ENCODE peak calls at places on chromosomes 4 and X, in eight cellular contexts. W is stimulated activated naive B cell treated with anti-CD40 and anti-IgM and Interleukin-4, amounts not matched to agents 10 μg/mL and 1 μg/mL and 100 μg/mL, for 72 hours; P is right cardiac atrium; H is psoas muscle; O is stomach; M is A549; V is Caco-2; X is tibial nerve. T is an unnamed sample.

GRCh38 chr4:107800686-107801085 is 24.0 kb upstream of the SGMS2 start:
- DNase-seq in W (no peak), P (no peak), H (no peak), O (no peak), M (no peak), V (no peak), X (peak; percentile 49), T (no peak)

GRCh38 chrX:39162322-39162721 is 361.1 kb downstream of the MID1IP1 start:
- DNase-seq in W (no peak), P (peak; percentile 29), H (peak; percentile 33), O (no peak), M (no peak), V (no peak), X (no peak), T (peak; percentile 79)

GRCh38 chrX:20974326-20974725 is 399.9 kb upstream of the CNKSR2 start:
- DNase-seq in W (no peak), P (no peak), H (no peak), O (no peak), M (no peak), V (no peak), X (no peak), T (no peak)

GRCh38 chr4:184849184-184849583 is 23.4 kb upstream of the ACSL1 start:
- DNase-seq in W (peak; percentile 14), P (no peak), H (no peak), O (no peak), M (no peak), V (no peak), X (no peak), T (no peak)

GRCh38 chr4:189124149-189124758 is 816.4 kb upstream of the FRG1 start:
- DNase-seq in W (no peak), P (no peak), H (no peak), O (peak; percentile 37), M (peak; percentile 58), V (no peak), X (peak; percentile 15), T (no peak)

GRCh38 chr4:38266616-38267015 is 306.4 kb downstream of the PTTG2 start:
- DNase-seq in W (no peak), P (no peak), H (no peak), O (no peak), M (no peak), V (no peak), X (no peak), T (no peak)

GRCh38 chr4:79913581-79913980 is 159.4 kb downstream of the ANTXR2 start:
- DNase-seq in W (no peak), P (no peak), H (no peak), O (no peak), M (no peak), V (no peak), X (no peak), T (no peak)

GRCh38 chr4:113646456-113646809 is 115.1 kb downstream of the CAMK2D start:
- DNase-seq in W (no peak), P (no peak), H (peak; percentile 15), O (no peak), M (peak; percentile 85), V (peak; percentile 42), X (no peak), T (no peak)

GRCh38 chr4:76623217-76624060 is 188.4 kb downstream of the SHROOM3 start:
- DNase-seq in W (no peak), P (no peak), H (no peak), O (no peak), M (no peak), V (no peak), X (no peak), T (no peak)

T was measured in kidney.